ENCODE peak calls at places on chromosome 5, in seven cellular contexts. F, U, C, S, Z, Q and B are unnamed samples.

GRCh38 chr5:10328323-10328722 is 20.6 kb upstream of the CMBL start:
- DNase-seq in F (no peak), U (no peak), C (no peak), S (no peak), Z (no peak), Q (no peak), B (no peak)

GRCh38 chr5:139649082-139649991 is 1.2 kb downstream of the CXXC5 start:
- DNase-seq in F (no peak), U (peak; percentile 43), C (no peak), S (no peak), Z (no peak), Q (peak; percentile 54), B (peak; percentile 83)

GRCh38 chr5:35159370-35159742 is 70.9 kb downstream of the PRLR start:
- DNase-seq in F (peak; percentile 10), U (no peak), C (peak; percentile 90), S (no peak), Z (no peak), Q (no peak), B (peak; percentile 22)

GRCh38 chr5:79263-79662 is 12.7 kb upstream of the PLEKHG4B start:
- DNase-seq in F (no peak), U (no peak), C (no peak), S (no peak), Z (no peak), Q (peak; percentile 9), B (no peak)

GRCh38 chr5:53601570-53601969 is 41.1 kb downstream of the NDUFS4 start:
- DNase-seq in F (no peak), U (no peak), C (peak; percentile 33), S (peak; percentile 88), Z (no peak), Q (no peak), B (no peak)

GRCh38 chr5:134458234-134458633 is 46.6 kb upstream of the CDKN2AIPNL start:
- DNase-seq in F (no peak), U (no peak), C (no peak), S (no peak), Z (no peak), Q (no peak), B (no peak)

GRCh38 chr5:98050583-98050982 is 722.9 kb upstream of the RGMB start:
- DNase-seq in F (no peak), U (no peak), C (no peak), S (no peak), Z (no peak), Q (no peak), B (no peak)

GRCh38 chr5:31470608-31471007 is 61.3 kb downstream of the DROSHA start:
- DNase-seq in F (no peak), U (no peak), C (no peak), S (no peak), Z (no peak), Q (peak; percentile 72), B (no peak)

GRCh38 chr5:160188151-160188967 is 40.9 kb upstream of the FABP6 start:
- DNase-seq in F (no peak), U (no peak), C (no peak), S (no peak), Z (no peak), Q (peak; percentile 69), B (peak; percentile 77)

GRCh38 chr5:132821791-132822190 is 8.7 kb downstream of the SHROOM1 start:
- DNase-seq in F (no peak), U (no peak), C (peak; percentile 69), S (no peak), Z (no peak), Q (no peak), B (no peak)

GRCh38 chr5:115758356-115758755 is 58.1 kb downstream of the CDO1 start:
- DNase-seq in F (no peak), U (no peak), C (no peak), S (no peak), Z (peak; percentile 7), Q (no peak), B (no peak)

GRCh38 chr5:37871023-37871815 is 31.4 kb upstream of the GDNF start:
- DNase-seq in F (no peak), U (no peak), C (no peak), S (no peak), Z (no peak), Q (no peak), B (no peak)

GRCh38 chr5:112885001-112885400 is 23.9 kb downstream of the SRP19 start:
- DNase-seq in F (no peak), U (no peak), C (no peak), S (no peak), Z (no peak), Q (no peak), B (no peak)

GRCh38 chr5:88940712-88941111 is 57.7 kb upstream of the MEF2C start:
- DNase-seq in F (no peak), U (no peak), C (no peak), S (no peak), Z (peak; percentile 13), Q (no peak), B (no peak)

GRCh38 chr5:143440448-143441102 is 37.1 kb upstream of the NR3C1 start:
- DNase-seq in F (no peak), U (no peak), C (no peak), S (no peak), Z (no peak), Q (no peak), B (no peak)

GRCh38 chr5:78905084-78905938 is 79.8 kb downstream of the ARSB start:
- DNase-seq in F (no peak), U (no peak), C (no peak), S (no peak), Z (peak; percentile 66), Q (no peak), B (no peak)

GRCh38 chr5:76403963-76404693 is 1.0 kb downstream of the IQGAP2 start:
- DNase-seq in F (peak; percentile 73), U (peak; percentile 45), C (peak; percentile 96), S (no peak), Z (peak; percentile 60), Q (peak; percentile 70), B (no peak)

GRCh38 chr5:107058239-107058638 is 612.5 kb downstream of the EFNA5 start:
- DNase-seq in F (no peak), U (no peak), C (no peak), S (no peak), Z (no peak), Q (no peak), B (no peak)

GRCh38 chr5:52709171-52709925 is 78.4 kb upstream of the ITGA1 start:
- DNase-seq in F (no peak), U (no peak), C (peak; percentile 88), S (no peak), Z (no peak), Q (no peak), B (no peak)

GRCh38 chr5:57025961-57026360 is 74.0 kb upstream of the MIER3 start:
- DNase-seq in F (no peak), U (no peak), C (no peak), S (no peak), Z (no peak), Q (no peak), B (no peak)

GRCh38 chr5:139251281-139251687 is 42.3 kb upstream of the MATR3 start:
- DNase-seq in F (no peak), U (no peak), C (no peak), S (no peak), Z (peak; percentile 38), Q (peak; percentile 30), B (no peak)

GRCh38 chr5:157690690-157691433 is 19.5 kb downstream of the C5orf52 start:
- DNase-seq in F (no peak), U (no peak), C (no peak), S (no peak), Z (no peak), Q (no peak), B (no peak)

GRCh38 chr5:157686841-157687554 is 15.7 kb downstream of the C5orf52 start:
- DNase-seq in F (no peak), U (no peak), C (no peak), S (no peak), Z (no peak), Q (no peak), B (no peak)

GRCh38 chr5:157689942-157690689 is 18.8 kb downstream of the C5orf52 start:
- DNase-seq in F (no peak), U (no peak), C (no peak), S (no peak), Z (no peak), Q (no peak), B (peak; percentile 45)
- TF ChIP-seq SP1 in F (no peak), U (no peak), C (no peak), S (no peak), Z (no peak), Q (no peak), B (no peak)

GRCh38 chr5:103743455-103743854 is 180.9 kb upstream of the NUDT12 start:
- DNase-seq in F (no peak), U (no peak), C (no peak), S (no peak), Z (no peak), Q (no peak), B (no peak)

GRCh38 chr5:103741984-103742383 is 179.4 kb upstream of the NUDT12 start:
- DNase-seq in F (no peak), U (no peak), C (no peak), S (no peak), Z (no peak), Q (no peak), B (no peak)

GRCh38 chr5:103745353-103746065 is 182.9 kb upstream of the NUDT12 start:
- DNase-seq in F (no peak), U (no peak), C (no peak), S (no peak), Z (no peak), Q (no peak), B (no peak)

GRCh38 chr5:103744159-103744558 is 181.6 kb upstream of the NUDT12 start:
- DNase-seq in F (no peak), U (no peak), C (no peak), S (no peak), Z (no peak), Q (no peak), B (no peak)
- TF ChIP-seq SP1 in F (no peak), U (no peak), C (no peak), S (no peak), Z (no peak), Q (no peak), B (no peak)

GRCh38 chr5:150723845-150724244 is 23.0 kb upstream of the RBM22 start:
- DNase-seq in F (no peak), U (no peak), C (no peak), S (no peak), Z (no peak), Q (no peak), B (no peak)
- TF ChIP-seq SP1 in F (no peak), U (no peak), C (no peak), S (no peak), Z (no peak), Q (no peak), B (no peak)

DNA sequence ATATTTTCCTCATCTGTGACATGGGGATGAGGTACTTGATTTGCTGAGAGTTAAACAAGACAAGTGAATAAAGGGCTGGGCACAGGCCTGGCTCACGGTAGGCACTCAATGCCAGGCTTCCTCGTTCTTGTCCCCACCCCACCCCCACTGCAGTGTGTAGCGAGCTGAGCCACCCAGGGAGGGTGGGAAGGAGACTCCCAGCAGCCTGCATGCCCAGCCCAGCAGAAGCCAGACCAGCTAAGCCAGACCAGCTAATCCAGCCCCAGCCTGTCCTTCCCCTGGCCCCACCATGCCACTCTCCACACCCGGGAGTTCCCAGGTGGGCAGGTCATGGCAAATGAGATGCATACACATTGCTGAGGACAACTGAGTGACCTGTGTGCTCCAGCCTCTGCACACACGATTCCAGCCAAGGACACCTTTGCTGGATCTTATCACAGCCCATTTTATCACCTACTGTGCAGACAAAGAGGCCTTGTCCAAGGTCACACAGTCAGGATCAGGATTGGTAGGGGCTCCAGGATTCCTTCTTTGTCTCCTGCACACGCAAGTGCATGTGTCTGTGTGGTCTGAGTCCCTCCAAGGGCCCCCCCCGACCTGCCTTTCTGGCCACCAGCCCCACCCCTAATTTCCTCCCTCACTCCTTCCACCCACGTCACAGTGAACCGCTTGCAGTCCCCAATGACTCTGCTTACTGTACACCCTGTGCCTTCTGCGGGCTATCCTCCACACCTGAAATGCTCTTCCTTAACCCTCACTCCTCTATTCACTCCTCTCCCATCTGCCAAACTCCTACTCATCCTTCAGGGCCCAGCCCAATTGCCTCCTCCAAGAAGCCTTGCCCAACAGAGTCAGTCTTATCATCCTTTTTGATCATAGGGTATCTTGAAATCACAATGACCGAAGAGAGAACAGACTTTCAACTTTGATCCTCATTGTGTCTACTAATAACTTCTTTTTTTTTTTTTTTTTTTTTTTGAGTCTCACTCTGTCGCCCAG is 26.6 kb downstream of the DUSP1 start:
- DNase-seq in F (no peak), U (no peak), C (no peak), S (no peak), Z (no peak), Q (no peak), B (no peak)
- TF ChIP-seq SP1 in F (no peak), U (no peak), C (no peak), S (no peak), Z (no peak), Q (no peak), B (no peak)